ENCODE peak calls at places on chromosomes 7 and 10, in eight cellular contexts. D, M, J, F, W, H, Y and G are unnamed samples. For H3K4me1, the result is how much of the 10 kb centered on the place peaks cover.

GRCh38 chr10:87634311-87634710 is 25.4 kb upstream of the PAPSS2 start:
- DNase-seq in D (no peak), W (no peak), F (no peak), M (no peak), H (no peak), J (no peak), Y (no peak), G (peak)

GRCh38 chr7:105734233-105734632 is 142.2 kb downstream of the ATXN7L1 start:
- DNase-seq in W (no peak), J (no peak), F (no peak), M (no peak), D (no peak), Y (peak), H (no peak), G (no peak)

GRCh38 chr10:27223964-27224363 is 16.6 kb downstream of the ACBD5 start:
- DNase-seq in W (peak), D (peak), H (no peak), J (no peak), Y (no peak), M (no peak), F (no peak), G (no peak)

GRCh38 chr7:91634485-91635177 is 245.9 kb downstream of the MTERF1 start:
- DNase-seq in D (no peak), Y (no peak), H (no peak), M (no peak), W (no peak), F (no peak), J (no peak), G (no peak)

GRCh38 chr10:66827353-66827752 is 98.5 kb upstream of the LRRTM3 start:
- DNase-seq in Y (no peak), W (no peak), F (no peak), H (no peak), D (no peak), M (no peak), J (no peak), G (no peak)

GRCh38 chr7:71457881-71458590 is 326.1 kb downstream of the GALNT17 start:
- DNase-seq in W (no peak), Y (no peak), M (no peak), D (no peak), J (no peak), F (no peak), H (no peak), G (no peak)

GRCh38 chr7:28107960-28108359 is 72.6 kb downstream of the JAZF1 start:
- DNase-seq in W (no peak), J (no peak), M (no peak), D (no peak), F (no peak), Y (no peak), H (no peak), G (peak)

GRCh38 chr7:136911362-136911761 is 42.9 kb downstream of the CHRM2 start:
- DNase-seq in Y (no peak), H (no peak), D (no peak), W (no peak), M (no peak), F (no peak), J (no peak), G (no peak)

GRCh38 chr7:2032030-2032875 is 200.5 kb downstream of the MAD1L1 start:
- DNase-seq in Y (peak), F (peak), D (no peak), J (no peak), M (peak), W (peak), H (no peak), G (no peak)

GRCh38 chr10:71213127-71213616 is 802 bp downstream of the UNC5B start:
- DNase-seq in W (peak), H (no peak), M (no peak), Y (peak), D (peak), J (no peak), F (peak), G (no peak)

GRCh38 chr7:142088022-142088714 is 23.4 kb upstream of the MGAM2 start:
- DNase-seq in Y (no peak), D (peak), W (no peak), F (no peak), H (no peak), M (no peak), J (no peak), G (no peak)

GRCh38 chr7:70559815-70560214 is 572.1 kb upstream of the GALNT17 start:
- DNase-seq in H (no peak), Y (no peak), D (no peak), M (no peak), J (no peak), F (no peak), W (no peak), G (no peak)

GRCh38 chr10:122251459-122252255 is 19.4 kb upstream of the BTBD16 start:
- DNase-seq in H (no peak), Y (no peak), J (no peak), M (no peak), F (peak), D (no peak), W (no peak), G (no peak)

GRCh38 chr10:93384006-93384405 is 98.1 kb downstream of the MYOF start:
- DNase-seq in W (no peak), F (no peak), J (no peak), H (no peak), Y (no peak), D (no peak), M (no peak), G (no peak)

GRCh38 chr10:114624941-114625780 is 32.9 kb downstream of the ABLIM1 start:
- DNase-seq in Y (no peak), D (no peak), J (no peak), W (no peak), F (no peak), H (no peak), M (no peak), G (no peak)

GRCh38 chr7:95434501-95435421 is at the start of gene PON2:
- DNase-seq in F (peak), Y (peak), H (peak), W (peak), J (peak), D (peak), M (peak), G (no peak)

GRCh38 chr7:137964824-137965545 is 36.9 kb downstream of the CREB3L2 start:
- DNase-seq in J (no peak), D (no peak), M (no peak), H (no peak), Y (no peak), W (no peak), F (no peak), G (no peak)

GRCh38 chr7:137961200-137962177 is 40.4 kb downstream of the CREB3L2 start:
- DNase-seq in Y (no peak), F (no peak), M (no peak), J (no peak), D (no peak), W (no peak), H (no peak), G (no peak)

GRCh38 chr7:137959987-137960386 is 41.9 kb downstream of the CREB3L2 start:
- DNase-seq in J (no peak), W (no peak), Y (no peak), M (no peak), F (no peak), H (no peak), D (no peak), G (no peak)

GRCh38 chr7:137962875-137963507 is 38.9 kb downstream of the CREB3L2 start:
- DNase-seq in W (no peak), J (no peak), Y (no peak), F (no peak), D (no peak), H (no peak), M (no peak), G (no peak)

GRCh38 chr7:137962491-137962874 is 39.4 kb downstream of the CREB3L2 start:
- DNase-seq in H (no peak), Y (no peak), D (no peak), J (no peak), F (no peak), W (no peak), M (no peak), G (no peak)
- H3K4me1 ChIP-seq in H (under half), Y (under half), D (under half), J (under half), F (half or more), W (half or more), M (under half), G (half or more)

GRCh38 chr7:73669858-73670385 is 2.3 kb downstream of the VPS37D start:
- DNase-seq in J (no peak), F (no peak), W (no peak), H (no peak), D (no peak), Y (no peak), M (no peak), G (no peak)

GRCh38 chr7:73669316-73669715 is 1.7 kb downstream of the VPS37D start:
- DNase-seq in J (no peak), M (no peak), H (no peak), W (no peak), F (no peak), Y (peak), D (no peak), G (no peak)

GRCh38 chr7:73671317-73671651 is 3.7 kb downstream of the VPS37D start:
- DNase-seq in Y (no peak), J (no peak), F (no peak), D (no peak), M (no peak), W (no peak), H (no peak), G (no peak)

GRCh38 chr7:73668103-73668937 is 689 bp downstream of the VPS37D start:
- DNase-seq in F (no peak), Y (no peak), D (no peak), W (no peak), J (no peak), H (no peak), M (no peak), G (no peak)

GRCh38 chr7:73667344-73668102 is at the start of gene VPS37D:
- DNase-seq in F (peak), J (peak), Y (peak), W (peak), D (peak), M (peak), H (peak), G (peak)
- TF ChIP-seq POLR2AphosphoS5 in F (no peak), J (no peak), Y (no peak), W (peak), D (peak), M (no peak), H (no peak), G (peak)

GRCh38 chr7:45976485-45976856 is 55.4 kb upstream of the IGFBP3 start:
- DNase-seq in W (no peak), J (no peak), M (no peak), H (no peak), D (no peak), Y (no peak), F (no peak), G (peak)

GRCh38 chr7:45978731-45979211 is 57.7 kb upstream of the IGFBP3 start:
- DNase-seq in H (no peak), F (no peak), M (no peak), W (no peak), Y (no peak), D (no peak), J (no peak), G (no peak)

GRCh38 chr7:45977256-45977655 is 56.2 kb upstream of the IGFBP3 start:
- DNase-seq in J (no peak), F (no peak), Y (peak), D (no peak), W (no peak), H (no peak), M (no peak), G (peak)

GRCh38 chr7:45979275-45980180 is 58.5 kb upstream of the IGFBP3 start:
- DNase-seq in H (no peak), M (no peak), W (no peak), Y (no peak), F (no peak), D (no peak), J (no peak), G (peak)

GRCh38 chr7:45978010-45978681 is 57.1 kb upstream of the IGFBP3 start:
- DNase-seq in F (no peak), H (peak), J (peak), W (peak), Y (no peak), M (no peak), D (no peak), G (peak)
- TF ChIP-seq EP300 in F (no peak), H (no peak), J (no peak), W (no peak), Y (peak), M (no peak), D (no peak), G (no peak)

GRCh38 chr10:73876971-73877370 is 2.6 kb upstream of the CAMK2G start:
- DNase-seq in M (no peak), W (no peak), F (no peak), Y (no peak), H (no peak), D (no peak), J (no peak), G (no peak)

GRCh38 chr10:73878365-73878764 is 4.0 kb upstream of the CAMK2G start:
- DNase-seq in D (no peak), J (no peak), Y (no peak), F (no peak), W (no peak), M (no peak), H (no peak), G (no peak)

GRCh38 chr10:73876157-73876556 is 1.8 kb upstream of the CAMK2G start:
- DNase-seq in M (no peak), Y (no peak), D (no peak), J (no peak), H (no peak), F (no peak), W (no peak), G (no peak)

GRCh38 chr10:73876566-73876965 is 2.2 kb upstream of the CAMK2G start:
- DNase-seq in D (no peak), H (no peak), Y (no peak), F (no peak), M (no peak), J (no peak), W (no peak), G (no peak)

DNA sequence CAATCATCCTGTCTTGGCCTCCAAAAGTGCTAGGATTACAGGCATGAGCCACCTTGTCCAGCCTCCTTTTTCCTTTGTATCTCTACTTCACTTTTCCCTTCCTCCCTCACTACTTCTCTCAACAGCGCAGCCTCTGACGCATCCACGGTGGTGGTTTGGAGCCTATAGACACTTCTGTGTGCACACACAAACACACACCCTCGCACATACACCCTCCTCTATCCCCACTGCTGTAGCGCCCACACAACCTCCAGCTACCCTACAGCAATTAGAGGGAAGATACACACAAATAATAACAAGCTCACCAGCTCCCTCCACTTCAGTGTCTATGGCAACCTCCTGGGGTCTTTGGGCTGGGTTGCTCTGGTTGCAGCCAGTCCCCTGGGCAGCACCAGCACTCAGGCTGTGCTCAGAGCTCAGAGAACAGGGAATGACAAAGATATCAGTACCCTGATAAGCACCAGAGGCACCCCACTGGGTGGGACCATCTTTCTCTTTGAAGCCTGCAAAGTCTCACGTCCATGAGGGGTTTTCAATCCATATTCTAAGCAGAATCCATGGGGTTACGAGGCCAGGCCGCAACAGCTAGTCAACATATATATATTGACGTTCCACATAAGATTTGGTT is 3.3 kb upstream of the CAMK2G start:
- DNase-seq in W (no peak), H (no peak), J (no peak), D (no peak), F (no peak), M (no peak), Y (no peak), G (no peak)
- H3K4me1 ChIP-seq in W (under half), H (under half), J (under half), D (under half), F (under half), M (under half), Y (under half), G (under half)